ENCODE peak calls at places on chromosomes 7 and 10, in seven cellular contexts. R is transverse colon, H is WERI-Rb-1, I is lower lobe of right lung, M is endodermal cell, G is hepatocyte, P is PC-9. J is an unnamed sample.

GRCh38 chr7:34247468-34247867 is 342.1 kb downstream of the BMPER start:
- DNase-seq in R (no peak), H (no peak), P (no peak), G (no peak), I (no peak), M (no peak), J (no peak)

GRCh38 chr10:92742331-92743228 is 52.8 kb downstream of the HHEX start:
- DNase-seq in M (no peak), R (peak; percentile 26), P (no peak), I (no peak), H (no peak), G (no peak), J (no peak)

GRCh38 chr7:80843018-80843671 is 75.7 kb downstream of the SEMA3C start:
- DNase-seq in R (no peak), G (no peak), I (no peak), M (no peak), H (no peak), P (no peak), J (no peak)

GRCh38 chr7:132577206-132578049 is 1.2 kb upstream of the PLXNA4 start:
- DNase-seq in I (no peak), M (peak; percentile 91), G (peak; percentile 83), R (peak; percentile 42), H (peak; percentile 67), P (no peak), J (peak; percentile 24)

GRCh38 chr10:123748711-123749110 is 82.6 kb downstream of the GPR26 start:
- DNase-seq in P (no peak), M (no peak), I (no peak), H (no peak), R (no peak), G (no peak), J (no peak)

GRCh38 chr10:24382979-24383663 is 174.2 kb downstream of the KIAA1217 start:
- DNase-seq in R (peak; percentile 22), M (peak; percentile 64), I (no peak), H (no peak), G (peak; percentile 65), P (no peak), J (peak; percentile 4)

GRCh38 chr7:2009541-2010001 is 223.2 kb downstream of the MAD1L1 start:
- DNase-seq in I (peak; percentile 44), R (no peak), G (no peak), P (no peak), M (no peak), H (no peak), J (no peak)

GRCh38 chr7:74575083-74575803 is 82.3 kb upstream of the GTF2I start:
- DNase-seq in M (no peak), R (peak; percentile 51), I (no peak), P (peak; percentile 82), G (peak; percentile 75), H (no peak), J (peak; percentile 35)

GRCh38 chr10:61757525-61758397 is 95.0 kb downstream of the CABCOCO1 start:
- DNase-seq in R (peak; percentile 64), G (peak; percentile 32), H (no peak), M (no peak), I (no peak), P (no peak), J (peak; percentile 70)

GRCh38 chr10:18294633-18295032 is 154.4 kb downstream of the CACNB2 start:
- DNase-seq in R (no peak), G (no peak), P (no peak), M (no peak), H (no peak), I (no peak), J (no peak)

GRCh38 chr7:105799677-105800076 is 76.7 kb downstream of the ATXN7L1 start:
- DNase-seq in G (no peak), R (no peak), P (no peak), H (no peak), I (no peak), M (no peak), J (no peak)

GRCh38 chr10:85548038-85548437 is 818.6 kb downstream of the GRID1 start:
- DNase-seq in G (peak; percentile 57), M (peak; percentile 64), I (no peak), P (peak; percentile 24), R (peak; percentile 32), H (peak; percentile 62), J (peak; percentile 41)

GRCh38 chr10:91596821-91597396 is 36.0 kb downstream of the PPP1R3C start:
- DNase-seq in G (no peak), P (no peak), I (no peak), H (no peak), R (no peak), M (no peak), J (peak; percentile 51)

GRCh38 chr10:74234569-74234968 is 83.5 kb downstream of the ADK start:
- DNase-seq in R (no peak), M (no peak), P (no peak), H (no peak), G (no peak), I (no peak), J (no peak)

GRCh38 chr10:78718032-78718572 is 350.7 kb upstream of the ZMIZ1 start:
- DNase-seq in G (no peak), H (no peak), P (no peak), I (no peak), M (no peak), R (no peak), J (no peak)

GRCh38 chr7:116434820-116435341 is 64.7 kb upstream of the CAV2 start:
- DNase-seq in M (no peak), H (no peak), P (no peak), G (no peak), I (no peak), R (no peak), J (peak; percentile 65)

GRCh38 chr7:75732764-75733630 is 5.7 kb downstream of the HIP1 start:
- DNase-seq in R (no peak), H (no peak), M (no peak), I (no peak), P (no peak), G (peak; percentile 32), J (peak; percentile 84)

GRCh38 chr7:70143089-70144044 is 545.1 kb downstream of the AUTS2 start:
- DNase-seq in H (no peak), I (no peak), R (no peak), P (no peak), G (no peak), M (no peak), J (no peak)

DNA sequence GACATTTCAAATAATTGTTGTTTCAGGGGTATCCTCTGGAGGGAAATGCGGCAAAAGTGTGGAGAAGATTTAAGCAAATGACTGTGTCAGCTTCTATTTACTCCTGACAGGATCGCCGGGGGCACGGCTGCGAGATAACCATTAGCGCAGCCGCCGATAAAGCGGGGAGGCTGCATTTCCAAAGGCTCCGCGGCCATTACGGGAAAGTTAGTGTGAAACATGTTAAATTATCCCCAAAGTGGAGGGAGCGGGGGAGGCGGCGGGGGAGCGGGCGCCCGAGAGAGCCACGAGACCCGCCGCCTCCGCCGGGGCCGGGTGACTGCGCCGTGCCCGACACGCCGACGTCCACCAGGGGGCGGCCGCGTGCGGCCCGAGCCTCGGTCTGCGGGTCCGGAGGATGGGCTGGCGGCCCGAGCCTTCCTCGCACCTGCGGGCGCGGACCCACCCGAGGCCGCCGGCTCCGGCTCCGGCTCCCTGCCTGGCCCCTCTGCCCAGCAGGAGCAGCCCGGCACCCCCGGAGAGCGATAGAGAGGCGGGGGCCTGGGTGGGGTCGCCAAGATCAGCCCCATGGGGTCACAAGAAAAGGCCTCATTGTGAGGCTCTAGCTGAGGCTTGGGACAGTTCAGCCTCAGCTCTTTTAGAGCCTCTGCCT is 74.4 kb upstream of the PAX2 start:
- DNase-seq in I (peak; percentile 55), H (no peak), G (peak; percentile 61), P (no peak), R (peak; percentile 27), M (peak; percentile 90), J (no peak)
- H3K27me3 ChIP-seq in I (peaks cover 85% of the 10 kb centered on the region), H (peaks cover 98% of the 10 kb centered on the region), G (peaks cover 94% of the 10 kb centered on the region), P (peaks cover 27% of the 10 kb centered on the region), R (peaks cover 95% of the 10 kb centered on the region), M (peaks cover 78% of the 10 kb centered on the region), J (peaks cover 40% of the 10 kb centered on the region)

GRCh38 chr10:102119417-102120141 is 589 bp downstream of the LDB1 start:
- DNase-seq in G (peak; percentile 72), H (peak; percentile 58), M (peak; percentile 88), P (peak; percentile 42), I (peak; percentile 66), R (peak; percentile 82), J (peak; percentile 48)

GRCh38 chr10:102120142-102120986 is at the start of gene LDB1:
- DNase-seq in H (peak; percentile 83), G (peak; percentile 89), I (peak; percentile 84), P (peak; percentile 60), M (peak; percentile 91), R (peak; percentile 81), J (peak; percentile 52)

GRCh38 chr10:102121739-102122372 is 1.7 kb upstream of the LDB1 start:
- DNase-seq in H (peak; percentile 33), I (no peak), R (peak; percentile 45), P (no peak), G (peak; percentile 63), M (peak; percentile 87), J (no peak)

GRCh38 chr10:102122450-102122849 is 2.3 kb upstream of the LDB1 start:
- DNase-seq in P (no peak), H (no peak), G (no peak), M (no peak), I (no peak), R (no peak), J (no peak)

DNA sequence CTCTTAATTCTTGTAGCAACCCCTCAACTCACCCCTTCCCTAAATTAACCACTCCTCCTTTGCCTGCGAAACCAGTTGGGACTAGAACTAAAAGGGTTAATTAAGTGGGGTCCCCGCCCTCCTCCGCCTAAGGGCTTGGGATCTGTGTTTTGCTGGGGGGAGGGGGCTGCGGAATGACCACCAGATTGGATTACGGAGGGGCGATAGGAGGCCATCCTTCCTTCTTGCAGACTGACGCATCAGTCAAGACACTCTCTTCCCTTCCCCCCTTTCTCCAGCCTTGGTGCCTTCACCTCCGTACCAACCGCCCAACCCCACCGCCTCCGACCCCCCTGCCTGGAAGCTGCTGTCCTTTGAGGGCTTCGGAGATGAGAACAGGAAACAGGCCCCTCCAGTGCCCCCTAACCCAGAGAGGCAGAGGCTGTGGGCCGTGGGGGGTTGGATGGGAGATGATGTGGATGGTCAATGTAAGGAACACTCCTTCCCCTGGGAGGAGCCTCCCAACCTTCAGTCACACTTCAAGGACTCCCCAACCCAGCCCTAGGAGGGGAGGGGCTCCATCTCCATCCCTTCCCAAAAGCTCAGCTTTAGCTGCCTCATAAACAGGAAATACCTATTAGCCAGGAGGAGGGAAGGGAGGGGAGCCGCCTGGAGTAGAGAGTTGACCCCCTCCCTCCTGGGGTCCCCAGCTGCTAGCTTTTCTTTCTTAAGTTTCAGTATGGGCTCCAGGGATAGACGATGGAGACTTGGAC is 995 bp upstream of the LDB1 start:
- DNase-seq in I (peak; percentile 59), P (no peak), R (peak; percentile 66), M (peak; percentile 94), G (peak; percentile 85), H (peak; percentile 74), J (no peak)
- H3K27ac ChIP-seq in I (peak overlapping the region; percentile 96), P (no peak overlapping the region), R (peak overlapping the region; percentile 93), M (peak overlapping the region; percentile 72), G (peak overlapping the region; percentile 95), H (peak overlapping the region; percentile 88), J (no peak overlapping the region)

DNA sequence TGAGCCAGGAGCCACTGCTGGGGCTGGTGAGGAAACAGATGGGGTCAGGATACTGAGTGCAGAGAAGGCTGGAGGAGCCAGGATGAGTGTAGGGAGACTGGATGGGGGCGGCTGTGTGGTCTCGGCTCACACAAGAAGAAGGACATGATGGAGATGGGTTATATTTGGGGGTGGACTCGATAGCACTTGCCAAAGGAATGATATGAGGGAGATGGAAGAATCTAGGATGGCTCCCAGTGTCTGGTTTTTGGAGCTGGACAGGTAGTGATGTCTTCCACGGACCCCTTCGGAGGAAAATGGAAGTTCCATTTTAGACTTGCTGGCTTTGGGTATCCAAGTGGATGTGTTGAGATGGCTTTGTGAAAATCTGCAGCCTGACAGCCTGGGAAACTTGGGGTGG is 83.9 kb downstream of the CDH23 start:
- DNase-seq in P (no peak), H (no peak), I (no peak), G (no peak), M (no peak), R (no peak), J (no peak)
- H3K27me3 ChIP-seq in P (no peaks in the 10 kb centered on the region), H (no peaks in the 10 kb centered on the region), I (no peaks in the 10 kb centered on the region), G (peaks cover 15% of the 10 kb centered on the region), M (no peaks in the 10 kb centered on the region), R (no peaks in the 10 kb centered on the region), J (peaks cover 11% of the 10 kb centered on the region)

GRCh38 chr7:139111147-139111546 is 1.6 kb upstream of the ZC3HAV1 start:
- DNase-seq in I (no peak), R (no peak), G (no peak), H (no peak), M (no peak), P (no peak), J (no peak)
- H3K27ac ChIP-seq in I (no peak overlapping the region), R (no peak overlapping the region), G (no peak overlapping the region), H (no peak overlapping the region), M (no peak overlapping the region), P (no peak overlapping the region), J (no peak overlapping the region)